ENCODE peak calls at places on chromosomes 7 and 10, in six cellular contexts. One of them, this sample, is unnamed.

GRCh38 chr10:90138844-90139243 is 437.5 kb downstream of the KIF20B start:
- DNase-seq in memory B cell: no peak
- DNase-seq in neural crest cell: no peak
- DNase-seq in mammary epithelial cell: no peak
- DNase-seq in CMK: no peak
- DNase-seq in SJSA1: no peak
- DNase-seq in this sample: no peak

GRCh38 chr10:42960491-42961155 is 116.2 kb upstream of the RET start:
- DNase-seq in memory B cell: no peak
- DNase-seq in neural crest cell: no peak
- DNase-seq in mammary epithelial cell: peak; percentile 59
- DNase-seq in CMK: no peak
- DNase-seq in SJSA1: no peak
- DNase-seq in this sample: no peak

GRCh38 chr7:10930551-10930950 is 43.1 kb upstream of the PHF14 start:
- DNase-seq in memory B cell: no peak
- DNase-seq in neural crest cell: no peak
- DNase-seq in mammary epithelial cell: no peak
- DNase-seq in CMK: no peak
- DNase-seq in SJSA1: no peak
- DNase-seq in this sample: no peak

GRCh38 chr10:100826983-100827818 is 81.8 kb downstream of the PAX2 start:
- DNase-seq in memory B cell: peak; percentile 36
- DNase-seq in neural crest cell: no peak
- DNase-seq in mammary epithelial cell: peak; percentile 19
- DNase-seq in CMK: peak; percentile 17
- DNase-seq in SJSA1: peak; percentile 15
- DNase-seq in this sample: no peak

GRCh38 chr7:131219277-131220041 is 108.2 kb upstream of the MKLN1 start:
- DNase-seq in memory B cell: no peak
- DNase-seq in neural crest cell: no peak
- DNase-seq in mammary epithelial cell: no peak
- DNase-seq in CMK: no peak
- DNase-seq in SJSA1: no peak
- DNase-seq in this sample: no peak

GRCh38 chr7:29106128-29106988 is 40.0 kb downstream of the CPVL start:
- DNase-seq in memory B cell: no peak
- DNase-seq in neural crest cell: peak; percentile 50
- DNase-seq in mammary epithelial cell: peak; percentile 54
- DNase-seq in CMK: no peak
- DNase-seq in SJSA1: peak; percentile 51
- DNase-seq in this sample: peak; percentile 63

GRCh38 chr10:92688927-92689662 is 660 bp upstream of the HHEX start:
- DNase-seq in memory B cell: peak; percentile 22
- DNase-seq in neural crest cell: peak; percentile 31
- DNase-seq in mammary epithelial cell: no peak
- DNase-seq in CMK: no peak
- DNase-seq in SJSA1: peak; percentile 79
- DNase-seq in this sample: no peak

GRCh38 chr10:91307489-91307888 is 87.0 kb downstream of the PCGF5 start:
- DNase-seq in memory B cell: no peak
- DNase-seq in neural crest cell: no peak
- DNase-seq in mammary epithelial cell: no peak
- DNase-seq in CMK: no peak
- DNase-seq in SJSA1: no peak
- DNase-seq in this sample: no peak

GRCh38 chr10:103451871-103452713 is at the start of gene CALHM2:
- DNase-seq in memory B cell: peak; percentile 35
- DNase-seq in neural crest cell: no peak
- DNase-seq in mammary epithelial cell: peak; percentile 27
- DNase-seq in CMK: no peak
- DNase-seq in SJSA1: no peak
- DNase-seq in this sample: no peak

GRCh38 chr10:71848325-71849277 is 2.5 kb downstream of the PSAP start:
- DNase-seq in memory B cell: no peak
- DNase-seq in neural crest cell: no peak
- DNase-seq in mammary epithelial cell: no peak
- DNase-seq in CMK: no peak
- DNase-seq in SJSA1: peak; percentile 61
- DNase-seq in this sample: no peak

GRCh38 chr7:158971214-158971613 is 114.9 kb downstream of the DYNC2I1 start:
- DNase-seq in memory B cell: no peak
- DNase-seq in neural crest cell: no peak
- DNase-seq in mammary epithelial cell: no peak
- DNase-seq in CMK: no peak
- DNase-seq in SJSA1: no peak
- DNase-seq in this sample: no peak

GRCh38 chr7:27689878-27690164 is 27.1 kb upstream of the HIBADH start:
- DNase-seq in memory B cell: no peak
- DNase-seq in neural crest cell: no peak
- DNase-seq in mammary epithelial cell: no peak
- DNase-seq in CMK: no peak
- DNase-seq in SJSA1: no peak
- DNase-seq in this sample: no peak

GRCh38 chr10:29908977-29909376 is 150.4 kb downstream of the JCAD start:
- DNase-seq in memory B cell: no peak
- DNase-seq in neural crest cell: no peak
- DNase-seq in mammary epithelial cell: peak; percentile 15
- DNase-seq in CMK: no peak
- DNase-seq in SJSA1: no peak
- DNase-seq in this sample: no peak

GRCh38 chr7:5662776-5663175 is 118.7 kb downstream of the RNF216 start:
- DNase-seq in memory B cell: no peak
- DNase-seq in neural crest cell: no peak
- DNase-seq in mammary epithelial cell: no peak
- DNase-seq in CMK: no peak
- DNase-seq in SJSA1: no peak
- DNase-seq in this sample: no peak

GRCh38 chr7:66379761-66380160 is 174.6 kb downstream of the TPST1 start:
- DNase-seq in memory B cell: no peak
- DNase-seq in neural crest cell: no peak
- DNase-seq in mammary epithelial cell: peak; percentile 65
- DNase-seq in CMK: no peak
- DNase-seq in SJSA1: peak; percentile 21
- DNase-seq in this sample: no peak

GRCh38 chr7:139889186-139889871 is 60.3 kb downstream of the TBXAS1 start:
- DNase-seq in memory B cell: no peak
- DNase-seq in neural crest cell: no peak
- DNase-seq in mammary epithelial cell: peak; percentile 65
- DNase-seq in CMK: no peak
- DNase-seq in SJSA1: peak; percentile 3
- DNase-seq in this sample: no peak

GRCh38 chr10:72310241-72310633 is 36.5 kb downstream of the DDIT4 start:
- DNase-seq in memory B cell: no peak
- DNase-seq in neural crest cell: no peak
- DNase-seq in mammary epithelial cell: peak; percentile 82
- DNase-seq in CMK: no peak
- DNase-seq in SJSA1: no peak
- DNase-seq in this sample: no peak

GRCh38 chr10:93820434-93820833 is 62.7 kb downstream of the LGI1 start:
- DNase-seq in memory B cell: no peak
- DNase-seq in neural crest cell: no peak
- DNase-seq in mammary epithelial cell: peak; percentile 12
- DNase-seq in CMK: no peak
- DNase-seq in SJSA1: peak; percentile 7
- DNase-seq in this sample: no peak

GRCh38 chr10:68897336-68897741 is 3.8 kb upstream of the DDX50 start:
- DNase-seq in memory B cell: no peak
- DNase-seq in neural crest cell: peak; percentile 44
- DNase-seq in mammary epithelial cell: peak; percentile 54
- DNase-seq in CMK: no peak
- DNase-seq in SJSA1: peak; percentile 55
- DNase-seq in this sample: peak; percentile 66

GRCh38 chr10:65751896-65752295 is 1173.9 kb upstream of the LRRTM3 start:
- DNase-seq in memory B cell: no peak
- DNase-seq in neural crest cell: no peak
- DNase-seq in mammary epithelial cell: peak; percentile 65
- DNase-seq in CMK: no peak
- DNase-seq in SJSA1: no peak
- DNase-seq in this sample: no peak

GRCh38 chr7:32436529-32436928 is 53.7 kb downstream of the LSM5 start:
- DNase-seq in memory B cell: no peak
- DNase-seq in neural crest cell: no peak
- DNase-seq in mammary epithelial cell: no peak
- DNase-seq in CMK: no peak
- DNase-seq in SJSA1: no peak
- DNase-seq in this sample: no peak

GRCh38 chr7:4739528-4739992 is 35.9 kb upstream of the AP5Z1 start:
- DNase-seq in memory B cell: no peak
- DNase-seq in neural crest cell: no peak
- DNase-seq in mammary epithelial cell: no peak
- DNase-seq in CMK: no peak
- DNase-seq in SJSA1: no peak
- DNase-seq in this sample: no peak

GRCh38 chr10:80471715-80472233 is 17.7 kb downstream of the TSPAN14 start:
- DNase-seq in memory B cell: no peak
- DNase-seq in neural crest cell: no peak
- DNase-seq in mammary epithelial cell: peak; percentile 98
- DNase-seq in CMK: no peak
- DNase-seq in SJSA1: no peak
- DNase-seq in this sample: no peak

GRCh38 chr10:62194924-62195674 is 73.5 kb downstream of the RTKN2 start:
- DNase-seq in memory B cell: no peak
- DNase-seq in neural crest cell: no peak
- DNase-seq in mammary epithelial cell: no peak
- DNase-seq in CMK: no peak
- DNase-seq in SJSA1: no peak
- DNase-seq in this sample: no peak

GRCh38 chr10:36759111-36759805 is 366.1 kb upstream of the ANKRD30A start:
- DNase-seq in memory B cell: no peak
- DNase-seq in neural crest cell: no peak
- DNase-seq in mammary epithelial cell: peak; percentile 56
- DNase-seq in CMK: no peak
- DNase-seq in SJSA1: peak; percentile 58
- DNase-seq in this sample: peak; percentile 65

GRCh38 chr7:25260862-25261454 is 32.7 kb upstream of the NPVF start:
- DNase-seq in memory B cell: no peak
- DNase-seq in neural crest cell: no peak
- DNase-seq in mammary epithelial cell: no peak
- DNase-seq in CMK: no peak
- DNase-seq in SJSA1: no peak
- DNase-seq in this sample: peak; percentile 31

GRCh38 chr7:27840314-27840713 is 100.4 kb downstream of the TAX1BP1 start:
- DNase-seq in memory B cell: no peak
- DNase-seq in neural crest cell: no peak
- DNase-seq in mammary epithelial cell: no peak
- DNase-seq in CMK: no peak
- DNase-seq in SJSA1: no peak
- DNase-seq in this sample: no peak

GRCh38 chr10:77554996-77555397 is 82.6 kb downstream of the KCNMA1 start:
- DNase-seq in memory B cell: no peak
- DNase-seq in neural crest cell: no peak
- DNase-seq in mammary epithelial cell: no peak
- DNase-seq in CMK: no peak
- DNase-seq in SJSA1: no peak
- DNase-seq in this sample: no peak

GRCh38 chr7:87435546-87435945 is 39.9 kb downstream of the ABCB4 start:
- DNase-seq in memory B cell: no peak
- DNase-seq in neural crest cell: no peak
- DNase-seq in mammary epithelial cell: peak; percentile 11
- DNase-seq in CMK: no peak
- DNase-seq in SJSA1: no peak
- DNase-seq in this sample: peak; percentile 35